ENCODE peak calls at places on chromosomes 7 and 10, in four cellular contexts. C is CD4-positive, alpha-beta T cell; Z is kidney tubule cell; I is tibial artery. F is an unnamed sample.

GRCh38 chr10:117259279-117259678 is 18.4 kb downstream of the SLC18A2 start:
- DNase-seq in C (no peak), Z (no peak), I (no peak), F (no peak)

GRCh38 chr7:117047496-117047895 is 94.2 kb downstream of the ST7 start:
- DNase-seq in C (no peak), Z (no peak), I (no peak), F (no peak)

GRCh38 chr10:110364531-110364937 is 59.8 kb upstream of the SMNDC1 start:
- DNase-seq in C (no peak), Z (peak; percentile 55), I (no peak), F (no peak)

GRCh38 chr7:13144622-13145021 is 457.2 kb downstream of the ARL4A start:
- DNase-seq in C (no peak), Z (no peak), I (no peak), F (peak; percentile 62)

GRCh38 chr7:134742688-134743350 is 36.6 kb upstream of the CALD1 start:
- DNase-seq in C (no peak), Z (no peak), I (peak; percentile 31), F (no peak)

GRCh38 chr7:20200361-20200760 is 16.8 kb downstream of the MACC1 start:
- DNase-seq in C (no peak), Z (peak; percentile 91), I (no peak), F (no peak)

GRCh38 chr10:87656431-87657072 is 3.1 kb upstream of the PAPSS2 start:
- DNase-seq in C (no peak), Z (peak; percentile 56), I (no peak), F (no peak)

GRCh38 chr10:132577350-132578005 is 39.9 kb downstream of the INPP5A start:
- DNase-seq in C (no peak), Z (peak; percentile 39), I (no peak), F (no peak)

GRCh38 chr10:125028291-125028867 is 86.5 kb downstream of the ZRANB1 start:
- DNase-seq in C (no peak), Z (no peak), I (no peak), F (no peak)

GRCh38 chr10:35498693-35499092 is 106.4 kb upstream of the GJD4 start:
- DNase-seq in C (no peak), Z (peak; percentile 16), I (no peak), F (no peak)

GRCh38 chr7:28166982-28167715 is 13.4 kb downstream of the JAZF1 start:
- DNase-seq in C (no peak), Z (peak; percentile 27), I (no peak), F (no peak)

GRCh38 chr7:68689087-68689433 is 909.2 kb upstream of the AUTS2 start:
- DNase-seq in C (no peak), Z (no peak), I (no peak), F (no peak)

GRCh38 chr7:112907658-112908057 is 117.5 kb upstream of the TMEM168 start:
- DNase-seq in C (no peak), Z (no peak), I (no peak), F (no peak)

GRCh38 chr7:38728145-38728544 is 97.0 kb upstream of the AMPH start:
- DNase-seq in C (no peak), Z (peak; percentile 62), I (no peak), F (no peak)

GRCh38 chr7:16130127-16131110 is 290.9 kb downstream of the CRPPA start:
- DNase-seq in C (no peak), Z (peak; percentile 14), I (no peak), F (no peak)

GRCh38 chr7:37643876-37644275 is 39.7 kb upstream of the GPR141 start:
- DNase-seq in C (no peak), Z (no peak), I (no peak), F (no peak)

GRCh38 chr10:131738396-131738735 is 162.4 kb upstream of the PPP2R2D start:
- DNase-seq in C (no peak), Z (no peak), I (no peak), F (no peak)

GRCh38 chr10:7296648-7297047 is 114.2 kb downstream of the SFMBT2 start:
- DNase-seq in C (no peak), Z (no peak), I (no peak), F (no peak)

GRCh38 chr7:19665399-19666008 is 43.3 kb downstream of the POLR1F start:
- DNase-seq in C (no peak), Z (peak; percentile 36), I (no peak), F (no peak)

GRCh38 chr10:5545011-5545410 is 20.2 kb downstream of the CALML3 start:
- DNase-seq in C (no peak), Z (no peak), I (peak; percentile 19), F (no peak)

GRCh38 chr10:11073410-11073809 is 55.7 kb downstream of the CELF2 start:
- DNase-seq in C (no peak), Z (no peak), I (no peak), F (no peak)

GRCh38 chr10:124155781-124156401 is 62.5 kb upstream of the CHST15 start:
- DNase-seq in C (no peak), Z (peak; percentile 81), I (no peak), F (no peak)

GRCh38 chr7:41824284-41824683 is 121.4 kb upstream of the INHBA start:
- DNase-seq in C (no peak), Z (peak; percentile 41), I (no peak), F (no peak)

GRCh38 chr7:2610466-2610865 is 21.3 kb upstream of the TTYH3 start:
- DNase-seq in C (no peak), Z (no peak), I (no peak), F (no peak)

GRCh38 chr10:132647424-132647823 is 109.8 kb downstream of the INPP5A start:
- DNase-seq in C (no peak), Z (no peak), I (no peak), F (no peak)

GRCh38 chr10:91123246-91123645 is 97.2 kb upstream of the PCGF5 start:
- DNase-seq in C (no peak), Z (no peak), I (no peak), F (no peak)

GRCh38 chr10:17507538-17507937 is 53.1 kb upstream of the ST8SIA6 start:
- DNase-seq in C (no peak), Z (no peak), I (no peak), F (no peak)

GRCh38 chr10:72083234-72084093 is 4.9 kb downstream of the SPOCK2 start:
- DNase-seq in C (no peak), Z (no peak), I (no peak), F (no peak)

GRCh38 chr10:92123031-92123450 is 167.8 kb downstream of the CPEB3 start:
- DNase-seq in C (no peak), Z (peak; percentile 37), I (peak; percentile 24), F (no peak)

GRCh38 chr10:68492118-68492517 is 20.3 kb upstream of the DNA2 start:
- DNase-seq in C (no peak), Z (no peak), I (no peak), F (no peak)

GRCh38 chr10:22705534-22705933 is 8.8 kb downstream of the PIP4K2A start:
- DNase-seq in C (no peak), Z (no peak), I (no peak), F (no peak)

GRCh38 chr10:65149878-65150277 is 1628.7 kb downstream of the REEP3 start:
- DNase-seq in C (no peak), Z (no peak), I (no peak), F (no peak)

GRCh38 chr7:74269757-74270277 is 15.6 kb upstream of the RFC2 start:
- DNase-seq in C (peak; percentile 48), Z (peak; percentile 83), I (peak; percentile 36), F (no peak)

GRCh38 chr7:87876759-87877234 is 504 bp downstream of the DBF4 start:
- DNase-seq in C (peak; percentile 12), Z (peak; percentile 70), I (peak; percentile 57), F (no peak)

GRCh38 chr7:114835861-114836260 is 86.0 kb upstream of the MDFIC start:
- DNase-seq in C (no peak), Z (no peak), I (no peak), F (no peak)

GRCh38 chr10:49054753-49055152 is 60.6 kb downstream of the VSTM4 start:
- DNase-seq in C (no peak), Z (no peak), I (no peak), F (no peak)

F was measured in smooth muscle cell of the brain vasculature.